ENCODE peak calls at places on chromosomes 6 and 20, in seven cellular contexts. One of them, this sample, is unnamed.

GRCh38 chr6:107083921-107084320 is 31.4 kb downstream of the BEND3 start:
- DNase-seq in hepatocyte: no peak
- DNase-seq in CD8-positive, alpha-beta T cell: no peak
- DNase-seq in activated naive CD8-positive, alpha-beta T cell treated with anti-CD3 and anti-CD28 coated beads for 36 hours: no peak
- DNase-seq in retina: no peak
- DNase-seq in fibroblast of mammary gland: no peak
- DNase-seq in naive thymus-derived CD8-positive, alpha-beta T cell: no peak
- DNase-seq in this sample: no peak

GRCh38 chr6:13924949-13925881 is at the start of gene RNF182:
- DNase-seq in hepatocyte: no peak
- DNase-seq in CD8-positive, alpha-beta T cell: no peak
- DNase-seq in activated naive CD8-positive, alpha-beta T cell treated with anti-CD3 and anti-CD28 coated beads for 36 hours: peak
- DNase-seq in retina: peak
- DNase-seq in fibroblast of mammary gland: no peak
- DNase-seq in naive thymus-derived CD8-positive, alpha-beta T cell: peak
- DNase-seq in this sample: no peak

GRCh38 chr20:1002682-1003561 is 811 bp upstream of the RSPO4 start:
- DNase-seq in hepatocyte: no peak
- DNase-seq in CD8-positive, alpha-beta T cell: no peak
- DNase-seq in activated naive CD8-positive, alpha-beta T cell treated with anti-CD3 and anti-CD28 coated beads for 36 hours: no peak
- DNase-seq in retina: peak
- DNase-seq in fibroblast of mammary gland: no peak
- DNase-seq in naive thymus-derived CD8-positive, alpha-beta T cell: no peak
- DNase-seq in this sample: no peak

GRCh38 chr6:144439016-144439415 is 153.9 kb downstream of the UTRN start:
- DNase-seq in hepatocyte: no peak
- DNase-seq in CD8-positive, alpha-beta T cell: no peak
- DNase-seq in activated naive CD8-positive, alpha-beta T cell treated with anti-CD3 and anti-CD28 coated beads for 36 hours: no peak
- DNase-seq in retina: no peak
- DNase-seq in fibroblast of mammary gland: peak
- DNase-seq in naive thymus-derived CD8-positive, alpha-beta T cell: no peak
- DNase-seq in this sample: no peak

GRCh38 chr20:19633985-19634384 is 124.1 kb upstream of the RIN2 start:
- DNase-seq in hepatocyte: peak
- DNase-seq in CD8-positive, alpha-beta T cell: no peak
- DNase-seq in activated naive CD8-positive, alpha-beta T cell treated with anti-CD3 and anti-CD28 coated beads for 36 hours: no peak
- DNase-seq in retina: no peak
- DNase-seq in fibroblast of mammary gland: no peak
- DNase-seq in naive thymus-derived CD8-positive, alpha-beta T cell: no peak
- DNase-seq in this sample: no peak

GRCh38 chr6:38160831-38161230 is 341.3 kb downstream of the ZFAND3 start:
- DNase-seq in hepatocyte: no peak
- DNase-seq in CD8-positive, alpha-beta T cell: no peak
- DNase-seq in activated naive CD8-positive, alpha-beta T cell treated with anti-CD3 and anti-CD28 coated beads for 36 hours: no peak
- DNase-seq in retina: no peak
- DNase-seq in fibroblast of mammary gland: no peak
- DNase-seq in naive thymus-derived CD8-positive, alpha-beta T cell: no peak
- DNase-seq in this sample: no peak

GRCh38 chr6:157774153-157775135 is 48.6 kb upstream of the SNX9 start:
- DNase-seq in hepatocyte: peak
- DNase-seq in CD8-positive, alpha-beta T cell: no peak
- DNase-seq in activated naive CD8-positive, alpha-beta T cell treated with anti-CD3 and anti-CD28 coated beads for 36 hours: no peak
- DNase-seq in retina: peak
- DNase-seq in fibroblast of mammary gland: no peak
- DNase-seq in naive thymus-derived CD8-positive, alpha-beta T cell: peak
- DNase-seq in this sample: no peak

GRCh38 chr6:113076116-113076515 is 729.0 kb downstream of the RFPL4B start:
- DNase-seq in hepatocyte: no peak
- DNase-seq in CD8-positive, alpha-beta T cell: no peak
- DNase-seq in activated naive CD8-positive, alpha-beta T cell treated with anti-CD3 and anti-CD28 coated beads for 36 hours: no peak
- DNase-seq in retina: no peak
- DNase-seq in fibroblast of mammary gland: no peak
- DNase-seq in naive thymus-derived CD8-positive, alpha-beta T cell: no peak
- DNase-seq in this sample: no peak

GRCh38 chr6:7833753-7834075 is 76.9 kb downstream of the TXNDC5 start:
- DNase-seq in hepatocyte: no peak
- DNase-seq in CD8-positive, alpha-beta T cell: no peak
- DNase-seq in activated naive CD8-positive, alpha-beta T cell treated with anti-CD3 and anti-CD28 coated beads for 36 hours: no peak
- DNase-seq in retina: no peak
- DNase-seq in fibroblast of mammary gland: no peak
- DNase-seq in naive thymus-derived CD8-positive, alpha-beta T cell: no peak
- DNase-seq in this sample: no peak